ENCODE peak calls at places on chromosome 9, in four cellular contexts. S is lung, I is GM23248, E is SK-N-SH. Q is an unnamed sample.

GRCh38 chr9:113673726-113674125 is 202.4 kb upstream of the ZNF618 start:
- DNase-seq in S (no peak), I (peak), E (no peak), Q (no peak)

GRCh38 chr9:75085640-75086039 is 2.3 kb downstream of the NMRK1 start:
- DNase-seq in S (no peak), I (no peak), E (no peak), Q (no peak)

GRCh38 chr9:97766092-97766491 is 69.0 kb upstream of the XPA start:
- DNase-seq in S (no peak), I (peak), E (no peak), Q (no peak)

GRCh38 chr9:23766613-23767012 is 59.4 kb downstream of the ELAVL2 start:
- DNase-seq in S (no peak), I (no peak), E (no peak), Q (no peak)

GRCh38 chr9:121399883-121400607 is 30.0 kb upstream of the STOM start:
- DNase-seq in S (no peak), I (peak), E (peak), Q (no peak)

GRCh38 chr9:110351009-110351467 is 13.4 kb upstream of the TXNDC8 start:
- DNase-seq in S (no peak), I (peak), E (no peak), Q (peak)

GRCh38 chr9:13427587-13427986 is 148.1 kb upstream of the MPDZ start:
- DNase-seq in S (no peak), I (peak), E (peak), Q (peak)

GRCh38 chr9:35844628-35845301 is 15.7 kb downstream of the TMEM8B start:
- DNase-seq in S (peak), I (peak), E (no peak), Q (peak)

GRCh38 chr9:265209-265900 is 50.7 kb downstream of the DOCK8 start:
- DNase-seq in S (no peak), I (no peak), E (no peak), Q (no peak)

GRCh38 chr9:129570450-129571297 is 50.2 kb downstream of the C9orf50 start:
- DNase-seq in S (peak), I (peak), E (no peak), Q (no peak)

GRCh38 chr9:84386753-84387152 is 46.2 kb upstream of the SLC28A3 start:
- DNase-seq in S (no peak), I (no peak), E (no peak), Q (no peak)

GRCh38 chr9:129860653-129861446 is 25.6 kb downstream of the USP20 start:
- DNase-seq in S (no peak), I (no peak), E (no peak), Q (no peak)

GRCh38 chr9:114299286-114300152 is 23.4 kb upstream of the ORM1 start:
- DNase-seq in S (no peak), I (no peak), E (no peak), Q (no peak)

GRCh38 chr9:133836001-133836758 is 98.0 kb upstream of the SARDH start:
- DNase-seq in S (no peak), I (no peak), E (no peak), Q (no peak)

GRCh38 chr9:94639045-94639995 is at the start of gene FBP1:
- DNase-seq in S (peak), I (peak), E (no peak), Q (peak)
- H3K27ac ChIP-seq in S (no peak), I (no peak), E (no peak), Q (peak)

GRCh38 chr9:82474235-82474634 is 485.7 kb downstream of the SPATA31D1 start:
- DNase-seq in S (no peak), I (no peak), E (no peak), Q (no peak)
- H3K27ac ChIP-seq in S (no peak), I (no peak), E (no peak), Q (no peak)

DNA sequence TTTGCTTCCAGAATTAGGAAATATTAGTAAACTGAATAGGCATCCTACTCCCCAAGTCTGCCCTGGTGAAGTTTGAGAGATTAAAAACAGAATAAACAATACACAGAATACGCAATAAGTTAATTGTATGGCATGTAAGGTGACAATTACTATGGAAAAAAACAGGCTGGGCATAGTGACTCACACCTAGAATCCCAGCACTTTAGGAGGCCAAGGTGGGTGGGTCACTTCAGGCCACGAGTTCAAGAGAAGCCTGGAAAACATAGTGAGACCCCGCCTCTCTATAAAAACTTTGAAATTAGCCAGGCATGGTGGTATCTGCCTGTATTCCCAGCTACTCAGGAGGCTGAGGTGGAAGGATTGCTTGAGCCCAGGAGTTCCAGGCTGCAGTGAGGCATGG is 64.2 kb upstream of the SUSD1 start:
- DNase-seq in S (no peak), I (no peak), E (no peak), Q (peak)
- H3K27ac ChIP-seq in S (no peak), I (no peak), E (no peak), Q (peak)

GRCh38 chr9:99039388-99040182 is 65.3 kb upstream of the TGFBR1 start:
- DNase-seq in S (no peak), I (peak), E (no peak), Q (no peak)

GRCh38 chr9:99037768-99038167 is 67.1 kb upstream of the TGFBR1 start:
- DNase-seq in S (no peak), I (peak), E (no peak), Q (no peak)

GRCh38 chr9:99040254-99040653 is 64.7 kb upstream of the TGFBR1 start:
- DNase-seq in S (no peak), I (peak), E (no peak), Q (no peak)

GRCh38 chr9:99040911-99041582 is 63.9 kb upstream of the TGFBR1 start:
- DNase-seq in S (no peak), I (peak), E (no peak), Q (no peak)

GRCh38 chr9:99038396-99038795 is 66.5 kb upstream of the TGFBR1 start:
- DNase-seq in S (no peak), I (no peak), E (no peak), Q (no peak)
- H3K27ac ChIP-seq in S (no peak), I (peak), E (no peak), Q (no peak)

GRCh38 chr9:98869866-98870265 is 62.4 kb downstream of the GALNT12 start:
- DNase-seq in S (no peak), I (no peak), E (no peak), Q (no peak)

GRCh38 chr9:98867109-98867433 is 59.6 kb downstream of the GALNT12 start:
- DNase-seq in S (no peak), I (no peak), E (no peak), Q (no peak)

GRCh38 chr9:98866435-98867108 is 59.1 kb downstream of the GALNT12 start:
- DNase-seq in S (no peak), I (peak), E (no peak), Q (no peak)

GRCh38 chr9:98869078-98869745 is 61.7 kb downstream of the GALNT12 start:
- DNase-seq in S (no peak), I (no peak), E (no peak), Q (no peak)

GRCh38 chr9:98867434-98868168 is 60.1 kb downstream of the GALNT12 start:
- DNase-seq in S (peak), I (peak), E (no peak), Q (peak)
- H3K27ac ChIP-seq in S (peak), I (peak), E (peak), Q (peak)

GRCh38 chr9:99824378-99825157 is 2.9 kb downstream of the NR4A3 start:
- DNase-seq in S (peak), I (peak), E (peak), Q (peak)
- H3K27ac ChIP-seq in S (no peak), I (no peak), E (no peak), Q (no peak)

DNA sequence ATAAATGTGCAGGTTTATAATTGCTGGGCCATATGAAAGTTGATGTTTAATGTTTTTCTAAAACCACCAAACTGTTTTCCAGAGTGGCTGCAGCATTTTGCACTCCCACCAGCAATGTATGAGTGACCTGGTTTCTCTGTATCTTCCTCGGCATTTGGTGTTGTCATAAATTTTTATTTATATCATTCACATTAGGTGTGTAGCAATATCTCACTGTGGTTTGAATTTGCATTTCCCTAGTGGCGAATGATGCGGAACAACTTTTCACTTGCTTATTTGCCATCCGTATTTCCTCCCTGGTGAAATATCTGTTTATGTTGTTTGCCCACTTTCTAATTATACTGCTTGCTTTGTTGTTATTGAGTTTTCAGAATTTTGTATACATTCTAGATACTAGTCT is 295.7 kb upstream of the TUT7 start:
- DNase-seq in S (no peak), I (no peak), E (no peak), Q (no peak)
- H3K27ac ChIP-seq in S (no peak), I (no peak), E (no peak), Q (no peak)

DNA sequence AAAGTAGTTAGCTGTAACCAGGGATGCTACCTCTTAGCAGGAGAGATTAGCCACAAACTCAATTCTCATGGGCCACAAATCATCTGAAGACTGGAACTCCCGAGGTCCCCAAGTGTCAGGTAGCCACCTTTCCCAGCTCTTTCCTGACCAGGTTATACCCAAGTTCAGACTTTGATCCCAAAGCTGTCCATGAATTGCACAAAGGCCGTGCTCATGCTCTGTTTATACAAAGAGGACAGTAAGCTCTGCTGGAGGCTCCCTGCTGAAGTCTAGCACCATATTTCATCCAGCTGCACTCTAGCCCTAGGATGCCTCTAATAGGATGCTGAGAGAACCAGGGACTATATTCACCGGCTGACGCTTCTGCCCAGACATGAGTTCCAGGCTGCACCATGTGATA is 271.0 kb upstream of the ADAMTSL1 start:
- DNase-seq in S (no peak), I (no peak), E (no peak), Q (no peak)
- H3K27ac ChIP-seq in S (no peak), I (no peak), E (no peak), Q (no peak)

Q was measured in colonic mucosa.